ENCODE peak calls at places on chromosomes 16 and 17, in five cellular contexts. One of them, this sample, is unnamed.

GRCh38 chr17:64006361-64007088 is 8.4 kb downstream of the PRR29 start:
- DNase-seq in adrenal gland: peak; percentile 78
- DNase-seq in hepatocyte: no peak
- DNase-seq in dorsolateral prefrontal cortex: peak; percentile 0
- DNase-seq in psoas muscle: peak; percentile 81
- DNase-seq in this sample: no peak

GRCh38 chr16:86854058-86854621 is 275.8 kb downstream of the FOXL1 start:
- DNase-seq in adrenal gland: no peak
- DNase-seq in psoas muscle: no peak
- DNase-seq in hepatocyte: peak; percentile 62
- DNase-seq in dorsolateral prefrontal cortex: no peak
- DNase-seq in this sample: no peak

GRCh38 chr17:79026345-79027273 is 2.6 kb downstream of the C1QTNF1 start:
- DNase-seq in dorsolateral prefrontal cortex: no peak
- DNase-seq in adrenal gland: peak; percentile 87
- DNase-seq in psoas muscle: peak; percentile 70
- DNase-seq in hepatocyte: no peak
- DNase-seq in this sample: no peak

GRCh38 chr17:54859187-54859586 is 41.5 kb upstream of the TOM1L1 start:
- DNase-seq in dorsolateral prefrontal cortex: no peak
- DNase-seq in psoas muscle: no peak
- DNase-seq in hepatocyte: no peak
- DNase-seq in adrenal gland: no peak
- DNase-seq in this sample: no peak

GRCh38 chr17:3512512-3513171 is 36.8 kb downstream of the ASPA start:
- DNase-seq in hepatocyte: no peak
- DNase-seq in psoas muscle: peak; percentile 92
- DNase-seq in adrenal gland: peak; percentile 71
- DNase-seq in dorsolateral prefrontal cortex: peak; percentile 91
- DNase-seq in this sample: peak; percentile 73

GRCh38 chr16:85541619-85542547 is 71.2 kb upstream of the GSE1 start:
- DNase-seq in adrenal gland: no peak
- DNase-seq in dorsolateral prefrontal cortex: no peak
- DNase-seq in psoas muscle: no peak
- DNase-seq in hepatocyte: no peak
- DNase-seq in this sample: no peak

GRCh38 chr17:71530227-71530626 is 590.6 kb upstream of the SOX9 start:
- DNase-seq in dorsolateral prefrontal cortex: no peak
- DNase-seq in adrenal gland: no peak
- DNase-seq in psoas muscle: no peak
- DNase-seq in hepatocyte: no peak
- DNase-seq in this sample: no peak

GRCh38 chr17:74981318-74981978 is 6.0 kb upstream of the CDR2L start:
- DNase-seq in adrenal gland: no peak
- DNase-seq in hepatocyte: no peak
- DNase-seq in psoas muscle: no peak
- DNase-seq in dorsolateral prefrontal cortex: no peak
- DNase-seq in this sample: no peak

GRCh38 chr16:48535831-48536599 is 74.0 kb downstream of the N4BP1 start:
- DNase-seq in psoas muscle: peak; percentile 85
- DNase-seq in adrenal gland: peak; percentile 72
- DNase-seq in hepatocyte: peak; percentile 30
- DNase-seq in dorsolateral prefrontal cortex: no peak
- DNase-seq in this sample: no peak

GRCh38 chr17:1188812-1189211 is 9.0 kb upstream of the ABR start:
- DNase-seq in adrenal gland: peak; percentile 93
- DNase-seq in dorsolateral prefrontal cortex: no peak
- DNase-seq in psoas muscle: peak; percentile 90
- DNase-seq in hepatocyte: no peak
- DNase-seq in this sample: peak; percentile 55

GRCh38 chr16:2023098-2023925 is 3.4 kb upstream of the NHERF2 start:
- DNase-seq in psoas muscle: peak; percentile 96
- DNase-seq in dorsolateral prefrontal cortex: peak; percentile 89
- DNase-seq in hepatocyte: peak; percentile 95
- DNase-seq in adrenal gland: peak; percentile 96
- DNase-seq in this sample: peak; percentile 94
- H3K27ac ChIP-seq in psoas muscle: peak overlapping the region; percentile 52
- H3K27ac ChIP-seq in dorsolateral prefrontal cortex: peak overlapping the region; percentile 57
- H3K27ac ChIP-seq in hepatocyte: peak overlapping the region; percentile 82
- H3K27ac ChIP-seq in adrenal gland: no peak overlapping the region
- H3K27ac ChIP-seq in this sample: peak overlapping the region; percentile 60

DNA sequence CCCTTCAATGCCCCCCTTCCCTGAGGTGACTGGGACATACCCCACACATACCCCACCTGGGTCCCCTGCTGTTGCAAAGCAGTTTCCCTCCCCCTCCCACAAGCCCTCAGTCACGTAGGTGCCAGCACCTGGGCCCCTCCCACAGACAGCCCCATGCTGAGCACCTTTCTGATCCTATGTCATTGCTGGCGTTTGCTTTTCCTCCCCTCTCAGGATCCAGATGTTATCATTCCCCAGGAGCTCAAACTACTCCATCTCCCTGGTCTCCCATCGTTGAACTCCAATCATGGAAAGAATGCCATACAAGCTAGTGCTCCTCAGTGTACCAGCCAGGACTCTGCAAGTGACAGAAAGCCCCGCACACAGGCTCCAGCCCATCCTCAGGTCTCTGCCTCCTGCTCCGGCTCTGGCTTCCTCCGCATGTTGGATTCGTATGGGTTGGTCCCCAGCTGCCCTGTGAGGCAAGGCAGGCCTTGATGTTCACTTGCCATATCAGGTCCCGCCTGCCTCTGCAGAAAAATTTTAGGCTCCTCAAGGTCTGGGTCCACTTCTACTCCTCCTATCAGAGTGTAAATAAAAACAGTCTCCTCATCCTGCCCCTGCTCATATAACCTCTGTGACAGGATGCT is 31.4 kb upstream of the MED9 start:
- DNase-seq in dorsolateral prefrontal cortex: no peak
- DNase-seq in psoas muscle: no peak
- DNase-seq in adrenal gland: no peak
- DNase-seq in hepatocyte: no peak
- DNase-seq in this sample: no peak
- H3K27ac ChIP-seq in dorsolateral prefrontal cortex: no peak overlapping the region
- H3K27ac ChIP-seq in psoas muscle: peak overlapping the region; percentile 30
- H3K27ac ChIP-seq in adrenal gland: no peak overlapping the region
- H3K27ac ChIP-seq in hepatocyte: peak overlapping the region; percentile 67
- H3K27ac ChIP-seq in this sample: no peak overlapping the region

DNA sequence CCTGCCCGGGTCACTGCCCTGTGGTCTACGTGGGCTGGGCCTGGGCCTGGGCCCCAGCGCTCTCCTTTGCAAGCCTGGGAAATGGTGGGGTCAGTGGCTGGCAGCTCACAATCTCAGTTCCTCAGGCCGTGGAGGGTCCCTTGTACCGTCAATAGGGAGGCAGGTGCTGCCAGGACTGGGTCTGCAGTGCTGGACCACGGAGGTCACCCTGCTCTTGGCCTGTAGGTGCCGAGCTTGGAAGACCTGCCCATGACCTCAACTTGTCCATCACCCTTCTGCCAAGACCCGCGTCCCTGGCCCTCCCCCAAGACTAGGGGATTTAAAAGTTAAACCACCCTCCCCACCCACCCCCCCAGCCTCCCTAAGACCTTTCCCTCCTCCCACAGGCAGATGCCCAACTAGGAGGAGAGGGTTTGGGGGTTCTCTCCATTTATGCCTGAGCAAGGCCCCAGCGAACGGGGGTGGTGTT is 2.5 kb downstream of the TBX2 start:
- DNase-seq in adrenal gland: no peak
- DNase-seq in dorsolateral prefrontal cortex: no peak
- DNase-seq in psoas muscle: no peak
- DNase-seq in hepatocyte: no peak
- DNase-seq in this sample: no peak
- H3K27ac ChIP-seq in adrenal gland: no peak overlapping the region
- H3K27ac ChIP-seq in dorsolateral prefrontal cortex: no peak overlapping the region
- H3K27ac ChIP-seq in psoas muscle: peak overlapping the region; percentile 27
- H3K27ac ChIP-seq in hepatocyte: peak overlapping the region; percentile 99
- H3K27ac ChIP-seq in this sample: no peak overlapping the region

GRCh38 chr17:32553168-32553567 is 66.4 kb downstream of the CDK5R1 start:
- DNase-seq in hepatocyte: no peak
- DNase-seq in psoas muscle: no peak
- DNase-seq in dorsolateral prefrontal cortex: no peak
- DNase-seq in adrenal gland: no peak
- DNase-seq in this sample: no peak
- H3K27ac ChIP-seq in hepatocyte: no peak overlapping the region
- H3K27ac ChIP-seq in psoas muscle: no peak overlapping the region
- H3K27ac ChIP-seq in dorsolateral prefrontal cortex: no peak overlapping the region
- H3K27ac ChIP-seq in adrenal gland: no peak overlapping the region
- H3K27ac ChIP-seq in this sample: no peak overlapping the region

GRCh38 chr16:56608876-56609462 is 585 bp downstream of the MT2A start:
- DNase-seq in hepatocyte: no peak
- DNase-seq in adrenal gland: no peak
- DNase-seq in psoas muscle: peak; percentile 64
- DNase-seq in dorsolateral prefrontal cortex: no peak
- DNase-seq in this sample: no peak

GRCh38 chr16:56609463-56609921 is 1.1 kb downstream of the MT2A start:
- DNase-seq in adrenal gland: peak; percentile 88
- DNase-seq in hepatocyte: peak; percentile 72
- DNase-seq in dorsolateral prefrontal cortex: no peak
- DNase-seq in psoas muscle: peak; percentile 69
- DNase-seq in this sample: no peak

GRCh38 chr16:56610017-56610608 is 1.7 kb downstream of the MT2A start:
- DNase-seq in psoas muscle: peak; percentile 81
- DNase-seq in dorsolateral prefrontal cortex: no peak
- DNase-seq in hepatocyte: peak; percentile 49
- DNase-seq in adrenal gland: peak; percentile 82
- DNase-seq in this sample: peak; percentile 41

GRCh38 chr16:56611281-56611833 is 3.0 kb downstream of the MT2A start:
- DNase-seq in adrenal gland: peak; percentile 96
- DNase-seq in dorsolateral prefrontal cortex: no peak
- DNase-seq in hepatocyte: no peak
- DNase-seq in psoas muscle: peak; percentile 89
- DNase-seq in this sample: no peak

GRCh38 chr16:56610609-56611111 is 2.3 kb downstream of the MT2A start:
- DNase-seq in hepatocyte: peak; percentile 41
- DNase-seq in psoas muscle: no peak
- DNase-seq in adrenal gland: no peak
- DNase-seq in dorsolateral prefrontal cortex: no peak
- DNase-seq in this sample: no peak
- H3K27ac ChIP-seq in hepatocyte: peak overlapping the region; percentile 12
- H3K27ac ChIP-seq in psoas muscle: peak overlapping the region; percentile 99
- H3K27ac ChIP-seq in adrenal gland: peak overlapping the region; percentile 98
- H3K27ac ChIP-seq in dorsolateral prefrontal cortex: peak overlapping the region; percentile 95
- H3K27ac ChIP-seq in this sample: peak overlapping the region; percentile 88

This sample was measured in substantia nigra.